ENCODE peak calls at places on chromosomes 1 and 21, in four cellular contexts. Z is AG04450, F is ovary, M is KBM-7. V is an unnamed sample.

GRCh38 chr1:218967836-218968235 is 205.8 kb upstream of the LYPLAL1 start:
- DNase-seq in Z (no peak), F (no peak), M (no peak), V (no peak)

GRCh38 chr1:86421601-86422280 is 2.2 kb upstream of the CLCA2 start:
- DNase-seq in Z (no peak), F (no peak), M (no peak), V (no peak)

GRCh38 chr1:205536759-205537361 is 32.4 kb downstream of the CDK18 start:
- DNase-seq in Z (no peak), F (no peak), M (no peak), V (no peak)

GRCh38 chr21:21029159-21029558 is 30.9 kb downstream of the NCAM2 start:
- DNase-seq in Z (no peak), F (no peak), M (peak), V (peak)

GRCh38 chr1:228015276-228016180 is 8.7 kb downstream of the WNT3A start:
- DNase-seq in Z (no peak), F (no peak), M (no peak), V (no peak)

GRCh38 chr1:230123280-230124186 is 56.5 kb downstream of the GALNT2 start:
- DNase-seq in Z (no peak), F (no peak), M (no peak), V (no peak)

GRCh38 chr1:182869241-182869666 is 30.1 kb downstream of the DHX9 start:
- DNase-seq in Z (no peak), F (no peak), M (no peak), V (no peak)

GRCh38 chr1:69328186-69328585 is 239.5 kb upstream of the LRRC7 start:
- DNase-seq in Z (no peak), F (no peak), M (no peak), V (no peak)

GRCh38 chr1:113021430-113022085 is 51.4 kb upstream of the LRIG2 start:
- DNase-seq in Z (no peak), F (no peak), M (no peak), V (no peak)

GRCh38 chr1:161044908-161045748 is 649 bp downstream of the USF1 start:
- DNase-seq in Z (no peak), F (peak), M (peak), V (peak)

GRCh38 chr21:25107708-25108107 is 499.6 kb downstream of the MRPL39 start:
- DNase-seq in Z (peak), F (no peak), M (no peak), V (no peak)

GRCh38 chr1:4379451-4380175 is 274.8 kb upstream of the AJAP1 start:
- DNase-seq in Z (no peak), F (no peak), M (no peak), V (no peak)

GRCh38 chr1:71836899-71837298 is 445.4 kb downstream of the NEGR1 start:
- DNase-seq in Z (no peak), F (no peak), M (no peak), V (no peak)

GRCh38 chr1:97875996-97876395 is 44.8 kb downstream of the DPYD start:
- DNase-seq in Z (no peak), F (no peak), M (no peak), V (no peak)

GRCh38 chr1:10078494-10078893 is 45.7 kb downstream of the UBE4B start:
- DNase-seq in Z (no peak), F (no peak), M (no peak), V (no peak)

GRCh38 chr1:5967351-5968160 is 24.7 kb downstream of the NPHP4 start:
- DNase-seq in Z (no peak), F (peak), M (no peak), V (no peak)

GRCh38 chr1:9629445-9630201 is 21.9 kb upstream of the PIK3CD start:
- DNase-seq in Z (no peak), F (peak), M (peak), V (peak)

GRCh38 chr1:30385246-30385940 is 338.0 kb downstream of the MATN1 start:
- DNase-seq in Z (no peak), F (no peak), M (no peak), V (no peak)

GRCh38 chr1:234603221-234604204 is 6.5 kb downstream of the IRF2BP2 start:
- DNase-seq in Z (no peak), F (no peak), M (peak), V (no peak)

GRCh38 chr1:229342305-229342901 is 444 bp downstream of the CCSAP start:
- DNase-seq in Z (no peak), F (peak), M (peak), V (peak)

GRCh38 chr1:79885101-79885500 is 878.6 kb upstream of the ADGRL4 start:
- DNase-seq in Z (no peak), F (no peak), M (no peak), V (no peak)

GRCh38 chr21:44834951-44835646 is 17.2 kb upstream of the SUMO3 start:
- DNase-seq in Z (no peak), F (no peak), M (no peak), V (no peak)

GRCh38 chr1:116826818-116827606 is 72.8 kb downstream of the CD2 start:
- DNase-seq in Z (no peak), F (no peak), M (peak), V (peak)

GRCh38 chr1:178031856-178032320 is 62.0 kb upstream of the RASAL2 start:
- DNase-seq in Z (peak), F (peak), M (peak), V (peak)

GRCh38 chr1:18949689-18950414 is 6.6 kb downstream of the IFFO2 start:
- DNase-seq in Z (no peak), F (no peak), M (peak), V (no peak)

GRCh38 chr1:162141273-162142023 is 72.0 kb downstream of the NOS1AP start:
- DNase-seq in Z (no peak), F (no peak), M (no peak), V (no peak)